ENCODE peak calls at places on chromosomes 3 and 15, in five cellular contexts. J, V, R, T and U are unnamed samples.

GRCh38 chr3:37967252-37967881 is 23.2 kb upstream of the VILL start:
- DNase-seq in J (peak; percentile 61), V (peak; percentile 79), R (peak; percentile 86), T (peak; percentile 56), U (peak; percentile 69)

GRCh38 chr15:67545864-67546263 is 3.4 kb downstream of the MAP2K5 start:
- DNase-seq in J (no peak), V (no peak), R (no peak), T (no peak), U (no peak)

GRCh38 chr15:35427091-35427490 is 118.9 kb downstream of the DPH6 start:
- DNase-seq in J (no peak), V (no peak), R (no peak), T (no peak), U (no peak)

GRCh38 chr15:42494998-42495360 is 455 bp upstream of the SNAP23 start:
- DNase-seq in J (no peak), V (no peak), R (no peak), T (no peak), U (peak; percentile 77)

GRCh38 chr15:43776718-43777292 is at the start of gene ELL3:
- DNase-seq in J (peak; percentile 76), V (peak; percentile 92), R (peak; percentile 87), T (peak; percentile 33), U (peak; percentile 67)

GRCh38 chr3:159804726-159805410 is 183.8 kb upstream of the IL12A start:
- DNase-seq in J (peak; percentile 48), V (peak; percentile 64), R (peak; percentile 82), T (peak; percentile 49), U (peak; percentile 82)

GRCh38 chr3:65713016-65713415 is 325.7 kb downstream of the MAGI1 start:
- DNase-seq in J (no peak), V (no peak), R (peak; percentile 56), T (no peak), U (no peak)

GRCh38 chr3:172034786-172035685 is 4.3 kb upstream of the FNDC3B start:
- DNase-seq in J (no peak), V (no peak), R (peak; percentile 77), T (no peak), U (no peak)

GRCh38 chr15:73677146-73677607 is 7.0 kb upstream of the CD276 start:
- DNase-seq in J (peak; percentile 46), V (peak; percentile 63), R (peak; percentile 77), T (no peak), U (peak; percentile 65)

GRCh38 chr3:117473981-117474563 is 764.5 kb downstream of the TUSC7 start:
- DNase-seq in J (no peak), V (no peak), R (no peak), T (no peak), U (no peak)

GRCh38 chr15:42145546-42146455 is 10.6 kb downstream of the PLA2G4F start:
- DNase-seq in J (no peak), V (no peak), R (peak; percentile 26), T (no peak), U (no peak)

GRCh38 chr15:22955544-22956085 is 24.6 kb downstream of the CYFIP1 start:
- DNase-seq in J (no peak), V (no peak), R (no peak), T (no peak), U (no peak)

GRCh38 chr3:36698314-36698713 is 66.0 kb downstream of the DCLK3 start:
- DNase-seq in J (no peak), V (no peak), R (no peak), T (no peak), U (no peak)

GRCh38 chr3:82802501-82802900 is 1041.1 kb upstream of the GBE1 start:
- DNase-seq in J (no peak), V (no peak), R (no peak), T (no peak), U (no peak)

GRCh38 chr15:55715355-55716076 is 27.4 kb downstream of the PRTG start:
- DNase-seq in J (no peak), V (no peak), R (peak; percentile 32), T (no peak), U (no peak)

GRCh38 chr3:67620869-67621268 is 33.5 kb downstream of the SUCLG2 start:
- DNase-seq in J (no peak), V (no peak), R (no peak), T (no peak), U (no peak)

GRCh38 chr3:164912916-164913315 is 165.4 kb downstream of the SI start:
- DNase-seq in J (no peak), V (no peak), R (no peak), T (no peak), U (no peak)

DNA sequence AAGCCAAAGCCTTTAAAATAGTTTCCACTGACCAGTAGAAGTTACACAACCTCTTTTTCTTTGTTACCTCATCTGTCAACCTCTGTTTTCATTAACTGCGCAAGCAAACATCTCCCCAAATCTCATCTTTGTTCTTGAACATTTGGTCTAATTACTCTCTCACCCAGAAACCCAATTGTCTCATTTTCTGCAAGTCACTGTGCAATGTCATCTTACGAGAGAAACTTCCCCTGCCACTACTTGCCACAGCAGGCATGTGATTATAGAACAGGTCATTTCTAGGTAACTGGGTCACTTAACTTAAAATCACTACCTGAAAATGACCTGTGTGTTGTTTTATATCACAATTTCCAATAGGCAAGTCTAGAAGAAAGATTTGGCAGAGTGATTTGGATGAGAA is 159.4 kb downstream of the SI start:
- DNase-seq in J (no peak), V (no peak), R (no peak), T (no peak), U (no peak)
- H3K27ac ChIP-seq in J (no peak overlapping the region), V (no peak overlapping the region), R (no peak overlapping the region), T (no peak overlapping the region), U (no peak overlapping the region)

GRCh38 chr3:81760215-81760614 is 1.2 kb downstream of the GBE1 start:
- DNase-seq in J (no peak), V (no peak), R (no peak), T (no peak), U (no peak)
- H3K27ac ChIP-seq in J (peak overlapping the region; percentile 98), V (peak overlapping the region; percentile 30), R (no peak overlapping the region), T (no peak overlapping the region), U (peak overlapping the region; percentile 99)

DNA sequence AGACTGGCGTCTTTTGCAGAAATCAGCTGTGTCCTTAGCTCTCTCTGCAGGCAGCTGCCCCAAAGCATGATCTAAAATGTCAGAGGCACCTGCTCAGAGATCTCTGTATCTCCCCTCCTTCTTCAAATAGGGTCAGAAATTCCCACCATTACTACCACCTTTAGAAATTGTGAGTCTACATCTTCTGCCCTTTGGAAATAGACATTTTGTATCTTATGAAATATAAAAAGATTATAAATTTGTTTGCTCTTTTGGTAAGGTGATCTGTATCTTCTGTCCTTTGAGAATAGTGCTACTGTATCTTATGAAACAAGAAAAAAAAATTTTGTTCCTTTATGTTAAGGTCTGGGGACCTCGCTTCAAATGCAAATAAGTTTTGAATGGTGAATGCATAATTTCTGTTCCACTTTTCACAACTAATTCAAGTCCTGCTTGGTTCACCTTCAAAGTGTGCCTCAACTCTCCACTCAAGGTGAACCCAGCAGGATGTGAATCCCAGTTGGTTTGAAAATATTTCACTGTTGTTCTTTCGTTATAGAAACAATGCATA is 28.3 kb upstream of the GPD1L start:
- DNase-seq in J (no peak), V (no peak), R (no peak), T (no peak), U (no peak)
- H3K27ac ChIP-seq in J (no peak overlapping the region), V (no peak overlapping the region), R (no peak overlapping the region), T (no peak overlapping the region), U (no peak overlapping the region)

GRCh38 chr15:69465253-69465652 is 12.6 kb downstream of the RPLP1 start:
- DNase-seq in J (no peak), V (no peak), R (no peak), T (no peak), U (no peak)

GRCh38 chr15:69466733-69467132 is 14.1 kb downstream of the RPLP1 start:
- DNase-seq in J (no peak), V (no peak), R (no peak), T (no peak), U (no peak)

GRCh38 chr15:69469467-69470191 is 17.0 kb downstream of the RPLP1 start:
- DNase-seq in J (no peak), V (no peak), R (no peak), T (no peak), U (no peak)

GRCh38 chr15:69468241-69469121 is 15.9 kb downstream of the RPLP1 start:
- DNase-seq in J (peak; percentile 57), V (no peak), R (no peak), T (no peak), U (no peak)

GRCh38 chr15:69467636-69468035 is 15.0 kb downstream of the RPLP1 start:
- DNase-seq in J (no peak), V (no peak), R (no peak), T (no peak), U (no peak)
- H3K27ac ChIP-seq in J (no peak overlapping the region), V (no peak overlapping the region), R (no peak overlapping the region), T (no peak overlapping the region), U (no peak overlapping the region)

DNA sequence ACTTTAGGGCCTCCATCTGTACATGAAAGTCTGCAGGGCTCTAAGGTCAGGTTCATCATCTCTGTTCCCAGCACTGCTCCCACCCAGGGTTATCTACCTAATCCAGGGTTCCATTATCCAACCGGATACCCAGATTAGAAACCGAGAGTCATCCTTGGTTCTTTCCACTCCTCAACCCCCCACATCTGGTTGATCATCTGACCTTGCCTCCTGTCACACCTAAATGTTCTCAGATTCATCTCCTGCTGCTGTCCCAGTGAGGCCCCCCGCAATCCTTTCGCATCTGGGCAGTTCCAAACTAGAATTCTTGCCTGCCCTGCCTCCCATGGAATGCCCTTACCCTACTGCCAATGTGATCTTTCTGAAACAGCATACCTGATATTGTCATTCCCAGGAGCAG is 136.5 kb downstream of the PDE8A start:
- DNase-seq in J (no peak), V (no peak), R (no peak), T (no peak), U (no peak)
- H3K27ac ChIP-seq in J (no peak overlapping the region), V (no peak overlapping the region), R (no peak overlapping the region), T (no peak overlapping the region), U (no peak overlapping the region)